ENCODE peak calls at places on chromosomes 12 and 14, in eight cellular contexts. F is CD4-positive, CD25-positive, alpha-beta regulatory T cell; D is fibroblast of the aortic adventitia; E is spleen; P is AG09309; G is right cardiac atrium; L is endodermal cell; U is AG10803. W is an unnamed sample.

GRCh38 chr14:39548358-39548757 is 116.1 kb upstream of the FBXO33 start:
- DNase-seq in U (no peak), E (no peak), P (no peak), D (no peak), L (no peak), F (no peak), G (no peak), W (no peak)

GRCh38 chr12:49346659-49347306 is at the start of gene DNAJC22:
- DNase-seq in L (peak), G (peak), F (no peak), E (no peak), U (no peak), P (no peak), D (no peak), W (no peak)

GRCh38 chr14:83133986-83134664 is 1600.5 kb upstream of the SEL1L start:
- DNase-seq in U (no peak), E (no peak), P (no peak), F (no peak), D (no peak), G (no peak), L (peak), W (no peak)

GRCh38 chr14:105173901-105174894 is 5.6 kb upstream of the JAG2 start:
- DNase-seq in E (peak), U (no peak), P (no peak), G (no peak), L (no peak), F (no peak), D (no peak), W (no peak)

GRCh38 chr12:47097276-47097896 is 17.6 kb upstream of the AMIGO2 start:
- DNase-seq in E (no peak), U (peak), F (no peak), D (peak), P (no peak), G (no peak), L (no peak), W (no peak)

GRCh38 chr14:31543969-31544799 is 17.0 kb upstream of the NUBPL start:
- DNase-seq in L (peak), P (no peak), U (no peak), G (no peak), E (no peak), F (no peak), D (peak), W (no peak)

GRCh38 chr12:9349888-9350885 is 142.0 kb upstream of the PZP start:
- DNase-seq in L (peak), G (no peak), D (no peak), E (no peak), F (no peak), U (no peak), P (no peak), W (no peak)

GRCh38 chr12:89154743-89155530 is 197.4 kb downstream of the DUSP6 start:
- DNase-seq in U (peak), F (no peak), G (no peak), E (no peak), L (no peak), D (peak), P (no peak), W (no peak)

GRCh38 chr14:103142031-103142430 is 18.8 kb downstream of the TNFAIP2 start:
- DNase-seq in U (no peak), L (no peak), D (no peak), G (no peak), P (no peak), F (no peak), E (no peak), W (no peak)

GRCh38 chr12:111444314-111444705 is 38.6 kb downstream of the SH2B3 start:
- DNase-seq in G (no peak), L (no peak), E (no peak), U (peak), P (no peak), D (no peak), F (no peak), W (peak)
- H3K4me3 ChIP-seq in G (no peak), L (no peak), E (peak), U (no peak), P (no peak), D (no peak), F (peak), W (peak)

DNA sequence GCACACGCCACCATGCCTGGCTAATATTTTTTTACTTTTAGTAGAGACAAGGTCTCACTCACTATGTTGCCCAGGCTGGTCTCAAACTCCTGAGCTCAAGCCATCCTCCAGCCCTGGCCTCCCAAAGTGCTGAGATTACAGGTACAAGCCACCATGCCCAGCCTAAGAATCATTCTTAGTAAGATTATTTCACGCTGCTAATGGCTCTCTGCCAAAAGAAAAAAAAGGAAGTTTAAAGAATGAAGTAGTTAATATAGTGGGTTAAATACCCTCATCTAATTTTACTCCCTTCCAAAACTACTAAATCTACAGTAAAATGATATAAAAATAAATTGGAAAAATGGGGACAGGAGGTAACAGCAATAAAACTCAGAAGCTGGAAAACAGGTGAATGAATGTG is 2.6 kb downstream of the ETFRF1 start:
- DNase-seq in E (no peak), F (no peak), D (no peak), U (no peak), P (no peak), L (no peak), G (no peak), W (no peak)
- H3K4me3 ChIP-seq in E (no peak), F (no peak), D (no peak), U (no peak), P (no peak), L (no peak), G (no peak), W (no peak)

GRCh38 chr14:97705976-97706375 is 908.8 kb downstream of the VRK1 start:
- DNase-seq in U (no peak), L (no peak), P (no peak), D (no peak), G (no peak), E (no peak), F (no peak), W (no peak)
- H3K4me3 ChIP-seq in U (no peak), L (no peak), P (no peak), D (no peak), G (no peak), E (peak), F (peak), W (no peak)

DNA sequence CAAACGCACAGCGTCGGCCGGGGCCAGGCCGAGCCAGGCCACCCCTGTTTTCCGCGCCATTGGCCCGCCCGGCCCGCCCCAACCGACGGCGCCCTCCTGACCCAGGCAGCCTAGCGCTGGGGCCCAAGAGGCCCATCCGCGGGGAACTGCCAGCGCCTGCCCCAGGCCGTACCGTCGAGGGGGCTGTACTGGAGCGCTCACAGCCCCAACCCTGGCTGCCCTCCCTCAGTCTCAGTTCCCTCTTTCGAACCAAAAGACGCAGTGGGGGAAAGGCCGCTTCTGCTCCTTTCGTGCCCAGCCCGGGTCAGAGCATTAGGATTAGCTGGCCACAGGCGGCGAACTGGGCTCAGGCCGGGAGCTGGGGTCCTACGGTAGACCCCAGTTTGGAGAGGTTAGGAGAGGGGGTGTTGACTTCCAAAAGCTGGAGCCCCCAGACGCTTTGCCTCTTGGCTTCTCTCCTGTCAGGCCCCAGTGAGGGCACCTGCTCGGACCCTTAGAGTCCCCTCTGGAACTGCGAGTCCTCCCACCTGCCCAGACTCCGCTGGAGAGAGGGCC is 1.9 kb downstream of the NKX2-1 start:
- DNase-seq in E (no peak), U (no peak), G (no peak), P (no peak), D (no peak), L (peak), F (no peak), W (no peak)
- H3K4me3 ChIP-seq in E (no peak), U (no peak), G (no peak), P (no peak), D (no peak), L (peak), F (no peak), W (no peak)